ENCODE peak calls at places on chromosomes 13 and 19, in nine cellular contexts. A, S, K, U, L, Q, X, I and R are unnamed samples. For H3K36me3 and H3K9me3, the result is how much of the 10 kb centered on the place peaks cover.

GRCh38 chr13:42699922-42700321 is 81.5 kb upstream of the FAM216B start:
- DNase-seq in L (no peak), Q (no peak), S (no peak), I (no peak), K (no peak), X (no peak), A (no peak), U (no peak), R (no peak)

GRCh38 chr13:77516342-77516789 is 19.1 kb upstream of the SCEL start:
- DNase-seq in A (no peak), L (peak), S (no peak), U (no peak), Q (peak), X (no peak), K (no peak), I (peak), R (peak)

GRCh38 chr19:681029-681626 is 4.9 kb downstream of the FSTL3 start:
- DNase-seq in L (no peak), Q (no peak), A (peak), X (peak), K (no peak), U (no peak), S (peak), I (no peak), R (no peak)

GRCh38 chr13:112072531-112073244 is 5.7 kb downstream of the SOX1 start:
- DNase-seq in I (no peak), L (no peak), U (no peak), Q (peak), X (no peak), A (peak), K (no peak), S (no peak), R (peak)

GRCh38 chr19:44587863-44588752 is 25.3 kb upstream of the IGSF23 start:
- DNase-seq in U (no peak), K (no peak), I (peak), S (no peak), X (peak), L (peak), Q (peak), A (no peak), R (peak)

GRCh38 chr13:19601749-19602725 is 31.4 kb upstream of the MPHOSPH8 start:
- DNase-seq in I (peak), L (peak), U (peak), Q (peak), K (no peak), A (peak), X (peak), S (no peak), R (peak)

GRCh38 chr13:22235950-22236290 is 565.0 kb downstream of the FGF9 start:
- DNase-seq in X (no peak), Q (no peak), S (no peak), U (no peak), L (no peak), A (no peak), K (no peak), I (no peak), R (peak)

GRCh38 chr13:111510502-111511218 is 190.2 kb downstream of the TEX29 start:
- DNase-seq in L (no peak), U (peak), X (no peak), K (no peak), S (no peak), I (no peak), A (no peak), Q (no peak), R (no peak)

GRCh38 chr13:50618206-50618605 is 225.3 kb downstream of the DLEU7 start:
- DNase-seq in I (no peak), S (no peak), L (no peak), A (no peak), K (no peak), X (no peak), U (no peak), Q (no peak), R (no peak)

GRCh38 chr19:13692096-13692495 is 72.2 kb upstream of the MRI1 start:
- DNase-seq in I (no peak), Q (peak), A (no peak), K (no peak), U (no peak), S (no peak), L (peak), X (no peak), R (peak)

GRCh38 chr19:31905980-31906948 is 439.1 kb upstream of the ZNF507 start:
- DNase-seq in A (no peak), U (no peak), K (no peak), S (peak), I (peak), Q (no peak), X (no peak), L (no peak), R (no peak)

GRCh38 chr13:97945792-97946419 is 7.6 kb upstream of the IPO5 start:
- DNase-seq in X (no peak), S (no peak), L (peak), I (no peak), U (no peak), K (no peak), A (no peak), Q (peak), R (no peak)

GRCh38 chr19:3958836-3959765 is 11.8 kb downstream of the DAPK3 start:
- DNase-seq in S (no peak), A (no peak), Q (no peak), I (no peak), U (no peak), L (no peak), K (no peak), X (no peak), R (no peak)
- H3K36me3 ChIP-seq in S (under half), A (under half), Q (under half), I (half or more), U (under half), L (half or more), K (half or more), X (half or more), R (under half)

DNA sequence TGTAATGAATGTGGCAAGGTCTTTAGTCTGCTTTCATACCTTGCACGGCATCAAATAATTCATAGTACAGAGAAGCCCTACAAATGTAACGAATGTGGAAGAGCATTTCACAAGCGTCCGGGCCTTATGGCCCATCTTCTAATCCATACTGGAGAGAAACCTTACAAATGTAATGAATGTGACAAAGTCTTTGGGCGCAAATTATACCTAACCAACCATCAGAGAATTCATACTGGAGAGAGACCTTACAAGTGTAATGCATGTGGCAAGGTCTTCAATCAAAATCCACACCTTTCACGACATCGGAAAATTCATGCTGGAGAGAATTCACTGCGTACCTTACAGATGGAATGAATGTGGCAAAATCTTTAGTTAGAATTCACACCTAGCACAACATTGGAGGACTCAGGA is 3.3 kb upstream of the ZNF880 start:
- DNase-seq in I (no peak), A (no peak), Q (no peak), L (no peak), X (no peak), U (no peak), S (no peak), K (no peak), R (no peak)
- H3K9me3 ChIP-seq in I (half or more), A (half or more), Q (under half), L (half or more), X (half or more), U (under half), S (under half), K (half or more), R (half or more)

GRCh38 chr19:48444933-48445194 is 919 bp upstream of the GRWD1 start:
- DNase-seq in A (no peak), I (peak), K (no peak), Q (no peak), L (no peak), X (no peak), S (no peak), U (no peak), R (no peak)
- H3K36me3 ChIP-seq in A (under half), I (under half), K (under half), Q (under half), L (under half), X (under half), S (under half), U (under half), R (under half)

GRCh38 chr13:80118507-80118906 is 222.4 kb downstream of the SPRY2 start:
- DNase-seq in K (no peak), S (no peak), X (no peak), A (no peak), U (no peak), I (no peak), L (no peak), Q (no peak), R (no peak)
- H3K9me3 ChIP-seq in K (under half), S (under half), X (under half), A (under half), U (under half), I (under half), L (under half), Q (under half), R (under half)

GRCh38 chr19:3645067-3645396 is 18.4 kb upstream of the CACTIN start:
- DNase-seq in A (no peak), L (no peak), I (no peak), K (no peak), X (no peak), Q (no peak), U (no peak), S (no peak), R (no peak)

GRCh38 chr19:3648037-3648905 is 21.7 kb upstream of the CACTIN start:
- DNase-seq in X (no peak), A (no peak), Q (no peak), U (no peak), I (no peak), S (no peak), K (no peak), L (no peak), R (no peak)

GRCh38 chr19:3645726-3646125 is 19.1 kb upstream of the CACTIN start:
- DNase-seq in A (no peak), I (no peak), X (no peak), L (no peak), U (no peak), Q (no peak), K (no peak), S (no peak), R (no peak)

GRCh38 chr19:3644351-3645066 is 17.9 kb upstream of the CACTIN start:
- DNase-seq in Q (peak), I (no peak), S (no peak), A (no peak), K (no peak), U (no peak), X (no peak), L (peak), R (peak)

DNA sequence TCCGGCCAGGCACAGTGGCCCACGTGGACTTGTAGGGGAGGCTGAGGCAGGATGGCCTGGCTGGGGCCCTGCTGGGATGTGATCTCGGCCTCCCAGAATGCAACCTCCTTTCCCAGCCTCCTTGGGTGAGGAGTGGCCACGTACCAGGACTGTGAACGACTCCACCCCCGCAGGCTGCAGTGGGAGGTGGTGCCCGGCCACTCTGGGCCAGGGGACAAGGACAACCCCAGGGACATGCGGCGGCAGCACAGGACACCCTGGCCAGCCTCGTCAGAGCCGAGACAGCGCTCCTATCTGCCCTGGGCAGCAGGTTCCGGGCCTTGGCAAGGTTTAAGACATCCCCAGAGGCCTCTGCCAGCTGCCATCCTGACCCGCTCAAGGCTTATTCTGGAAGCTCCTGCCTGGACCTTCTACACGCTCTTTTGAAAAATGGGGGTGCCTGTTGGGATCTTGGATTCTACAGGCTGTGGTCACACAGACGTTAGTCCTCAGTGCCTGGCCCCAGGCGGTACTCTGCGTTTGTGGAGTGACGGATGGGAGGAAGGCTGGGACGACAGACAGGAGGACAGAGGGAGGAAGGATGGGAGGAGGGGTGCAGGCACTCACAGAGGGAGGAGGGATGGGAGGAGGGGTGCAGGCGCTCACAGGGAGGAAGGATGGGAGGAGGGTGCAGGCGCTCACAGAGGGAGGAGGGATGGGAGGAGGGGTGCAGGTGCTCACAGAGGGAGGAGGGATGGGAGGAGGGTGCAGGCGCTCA is 19.9 kb upstream of the CACTIN start:
- DNase-seq in S (no peak), I (no peak), A (no peak), L (no peak), K (no peak), Q (no peak), X (no peak), U (no peak), R (no peak)
- H3K36me3 ChIP-seq in S (under half), I (half or more), A (under half), L (under half), K (under half), Q (under half), X (half or more), U (under half), R (under half)

DNA sequence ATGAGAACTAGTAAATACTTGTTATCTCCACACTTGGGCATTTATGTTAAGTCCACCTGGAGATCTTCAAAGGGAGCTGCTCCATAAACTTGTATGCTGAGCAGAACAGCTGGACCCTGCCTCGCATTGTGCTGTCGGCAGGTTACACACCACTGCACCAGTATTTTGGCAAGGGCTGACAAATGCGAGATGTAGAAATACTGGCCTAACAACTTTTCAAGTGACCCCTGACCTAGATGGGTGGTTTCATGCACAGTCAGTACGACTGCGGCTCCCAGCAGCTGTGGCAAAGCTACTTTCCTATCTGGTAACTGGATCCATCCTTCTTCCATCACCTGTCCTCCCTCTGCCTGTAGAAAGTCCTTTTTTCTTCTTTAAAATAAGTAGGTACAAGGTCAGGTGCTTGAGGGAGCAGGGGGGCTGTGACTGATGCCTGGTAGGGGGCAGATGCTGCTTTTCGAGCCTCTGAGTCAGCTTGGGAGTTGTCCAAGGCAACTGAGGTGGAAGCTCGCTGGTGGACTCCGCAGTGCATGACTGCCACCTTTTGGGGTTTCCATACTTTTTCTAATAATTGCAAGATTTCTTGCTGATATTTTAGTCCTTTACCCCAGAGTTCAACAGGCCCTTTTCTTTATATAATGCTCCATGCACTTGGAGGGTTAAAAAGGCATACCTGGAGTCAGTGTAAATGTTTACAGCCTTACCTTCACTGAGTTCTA is 86.8 kb downstream of the SLC25A15 start:
- DNase-seq in K (no peak), I (no peak), Q (no peak), X (no peak), A (no peak), L (no peak), U (peak), S (no peak), R (no peak)
- H3K9me3 ChIP-seq in K (half or more), I (under half), Q (under half), X (half or more), A (half or more), L (under half), U (under half), S (under half), R (under half)

GRCh38 chr19:29241324-29241723 is 28.4 kb upstream of the UQCRFS1 start:
- DNase-seq in X (no peak), U (no peak), L (no peak), A (no peak), S (no peak), K (no peak), I (no peak), Q (no peak), R (no peak)
- H3K36me3 ChIP-seq in X (under half), U (under half), L (under half), A (under half), S (under half), K (under half), I (under half), Q (under half), R (under half)